ENCODE peak calls at places on chromosomes 4 and X, in six cellular contexts. R is mucosa of descending colon, J is fibroblast of lung, I is natural killer cell, O is A549, X is BJ. U is an unnamed sample.
A peak's percentile ranks its signal among the peaks of the same experiment; 100 is the strongest.

GRCh38 chr4:3640587-3640962 is 108.4 kb upstream of the LRPAP1 start:
- DNase-seq in R (no peak), J (no peak), I (no peak), O (no peak), X (no peak), U (no peak)

GRCh38 chr4:99754756-99755155 is 61.9 kb upstream of the DAPP1 start:
- DNase-seq in R (no peak), J (peak; percentile 35), I (no peak), O (no peak), X (no peak), U (no peak)

GRCh38 chr4:157072002-157072401 is 3.9 kb upstream of the GLRB start:
- DNase-seq in R (no peak), J (peak; percentile 22), I (no peak), O (no peak), X (no peak), U (no peak)

GRCh38 chr4:22515145-22515887 is 550 bp downstream of the ADGRA3 start:
- DNase-seq in R (peak; percentile 81), J (peak; percentile 81), I (peak; percentile 33), O (peak; percentile 74), X (no peak), U (peak; percentile 74)

GRCh38 chr4:41129936-41130440 is 84.4 kb downstream of the APBB2 start:
- DNase-seq in R (no peak), J (no peak), I (no peak), O (no peak), X (no peak), U (no peak)

GRCh38 chrX:47285762-47286320 is 53.0 kb downstream of the USP11 start:
- DNase-seq in R (no peak), J (peak; percentile 0), I (no peak), O (no peak), X (no peak), U (no peak)

GRCh38 chrX:68686684-68687045 is 39.2 kb downstream of the STARD8 start:
- DNase-seq in R (no peak), J (peak; percentile 32), I (no peak), O (peak; percentile 17), X (no peak), U (no peak)

GRCh38 chr4:101326586-101326985 is 20.7 kb downstream of the PPP3CA start:
- DNase-seq in R (no peak), J (no peak), I (no peak), O (no peak), X (no peak), U (no peak)

GRCh38 chrX:105375816-105376215 is 155.3 kb upstream of the TEX13A start:
- DNase-seq in R (no peak), J (peak; percentile 85), I (no peak), O (no peak), X (peak; percentile 5), U (no peak)

GRCh38 chr4:185304944-185305690 is 90.6 kb downstream of the LRP2BP start:
- DNase-seq in R (peak; percentile 26), J (peak; percentile 45), I (no peak), O (no peak), X (no peak), U (peak; percentile 26)

GRCh38 chrX:119541188-119541587 is 24.0 kb downstream of the STEEP1 start:
- DNase-seq in R (no peak), J (peak; percentile 63), I (no peak), O (peak; percentile 22), X (peak; percentile 13), U (no peak)

GRCh38 chr4:83011779-83012630 is 1.4 kb upstream of the LIN54 start:
- DNase-seq in R (peak; percentile 70), J (peak; percentile 23), I (peak; percentile 39), O (no peak), X (no peak), U (peak; percentile 49)

GRCh38 chrX:100895365-100896075 is 21.4 kb upstream of the NOX1 start:
- DNase-seq in R (peak; percentile 31), J (peak; percentile 52), I (no peak), O (no peak), X (no peak), U (peak; percentile 15)

DNA sequence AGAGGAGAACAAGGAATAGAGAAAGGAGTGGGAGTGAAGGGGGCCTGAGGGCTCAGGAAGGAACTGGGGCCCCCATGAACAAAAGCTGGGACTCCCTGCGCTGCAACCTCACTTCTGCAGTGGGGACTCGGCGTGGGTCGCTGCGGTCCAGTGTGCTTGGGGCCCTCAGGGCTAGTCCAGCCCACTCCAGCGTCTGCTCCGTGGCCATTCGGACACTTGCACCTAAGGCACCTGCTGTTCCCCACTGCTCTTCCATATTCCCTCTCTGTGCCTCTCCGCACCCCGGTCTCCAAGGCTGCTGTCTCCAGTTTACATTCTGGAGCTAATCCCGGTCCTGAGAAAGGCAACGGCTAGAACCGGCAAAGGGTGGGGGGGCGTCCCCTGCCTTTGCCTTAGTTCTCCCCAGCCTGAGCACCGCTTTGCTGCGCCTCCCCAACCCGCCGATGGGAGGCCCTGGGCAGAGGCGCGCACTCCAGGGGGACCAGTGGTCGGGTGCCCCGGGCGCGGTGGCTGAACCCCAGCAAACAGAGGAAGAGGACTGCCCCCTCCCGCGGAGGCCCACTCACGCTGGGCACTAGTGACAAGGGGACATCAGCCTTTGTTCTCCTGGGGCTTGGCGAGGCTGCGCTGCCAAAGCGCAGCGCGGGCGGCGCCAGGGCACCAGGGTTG is 327.7 kb upstream of the F9 start:
- DNase-seq in R (no peak), J (no peak), I (no peak), O (no peak), X (no peak), U (peak; percentile 25)
- TF ChIP-seq CTCF in R (no peak), J (no peak), I (no peak), O (no peak), X (no peak), U (no peak)

DNA sequence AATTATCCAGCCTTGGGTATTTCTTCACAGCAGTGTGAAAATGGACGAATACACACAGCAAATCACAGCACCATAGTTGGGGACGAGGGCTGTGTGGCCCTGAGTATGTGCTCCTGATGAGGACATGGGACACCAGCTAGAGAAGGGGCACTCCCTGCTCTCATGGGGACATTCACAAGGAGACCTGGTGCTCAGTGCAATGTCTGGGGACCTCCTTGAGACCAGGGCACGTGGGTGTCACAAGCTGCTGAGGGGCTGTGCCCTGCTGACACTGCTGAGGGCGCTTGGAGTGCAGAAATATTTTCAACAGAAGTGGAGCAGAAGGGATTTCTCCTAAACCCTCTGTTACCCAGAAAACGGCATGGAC is 65.4 kb downstream of the TRMT44 start:
- DNase-seq in R (no peak), J (no peak), I (no peak), O (no peak), X (no peak), U (no peak)
- TF ChIP-seq CTCF in R (no peak), J (no peak), I (no peak), O (no peak), X (peak; percentile 19), U (no peak)

DNA sequence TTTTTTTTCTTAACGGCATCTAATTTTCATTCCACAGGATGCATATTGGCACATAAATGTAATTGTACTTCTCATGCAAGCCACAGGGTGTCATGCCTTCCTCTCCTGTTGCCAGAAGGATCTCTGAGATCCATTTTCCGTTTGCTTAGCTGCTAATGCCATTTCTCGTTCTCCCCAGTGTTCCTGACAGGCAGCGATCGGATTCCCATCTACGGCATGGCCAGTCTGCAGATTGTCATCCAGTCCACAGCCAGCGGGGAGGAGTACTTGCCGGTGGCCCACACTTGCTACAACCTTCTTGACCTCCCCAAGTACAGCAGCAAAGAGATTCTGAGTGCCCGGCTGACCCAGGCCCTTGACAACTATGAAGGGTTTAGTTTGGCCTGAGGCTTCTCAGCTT is 8.9 kb upstream of the NAP1L5 start:
- DNase-seq in R (no peak), J (peak; percentile 82), I (no peak), O (peak; percentile 3), X (no peak), U (no peak)
- TF ChIP-seq CTCF in R (no peak), J (peak; percentile 70), I (no peak), O (peak; percentile 63), X (peak; percentile 68), U (peak; percentile 48)

DNA sequence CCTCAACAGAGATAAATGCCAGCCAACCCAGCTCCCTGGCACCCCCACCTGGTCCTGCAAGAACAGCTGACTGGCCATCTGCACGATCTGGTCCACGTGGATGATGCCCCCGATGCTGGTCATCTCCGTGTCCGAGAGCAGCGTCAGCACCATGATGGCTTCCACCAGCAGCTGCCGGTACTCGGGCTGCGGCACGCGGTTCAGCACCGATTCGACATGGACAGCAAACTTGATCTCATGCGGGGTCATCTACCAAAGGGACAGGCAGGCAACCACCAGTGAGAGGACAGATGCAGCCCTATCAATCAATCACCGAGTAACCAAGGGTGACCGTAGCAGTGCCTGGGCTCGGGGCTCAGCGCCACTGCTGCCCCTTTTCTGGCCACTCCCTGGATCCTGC is 89.8 kb downstream of the PHKA2 start:
- DNase-seq in R (no peak), J (no peak), I (no peak), O (no peak), X (no peak), U (no peak)
- TF ChIP-seq CTCF in R (no peak), J (no peak), I (no peak), O (no peak), X (no peak), U (no peak)

GRCh38 chr4:1975880-1976279 is 32.9 kb downstream of the NELFA start:
- DNase-seq in R (no peak), J (no peak), I (no peak), O (no peak), X (no peak), U (no peak)

GRCh38 chr4:1979477-1980196 is 29.1 kb downstream of the NELFA start:
- DNase-seq in R (no peak), J (no peak), I (no peak), O (no peak), X (no peak), U (no peak)

GRCh38 chr4:1978741-1979476 is 29.9 kb downstream of the NELFA start:
- DNase-seq in R (no peak), J (no peak), I (no peak), O (no peak), X (no peak), U (no peak)

GRCh38 chr4:1976416-1977352 is 32.1 kb downstream of the NELFA start:
- DNase-seq in R (no peak), J (no peak), I (no peak), O (no peak), X (no peak), U (no peak)

GRCh38 chr4:1978226-1978625 is 30.5 kb downstream of the NELFA start:
- DNase-seq in R (no peak), J (no peak), I (no peak), O (no peak), X (no peak), U (no peak)
- TF ChIP-seq CTCF in R (no peak), J (no peak), I (no peak), O (no peak), X (no peak), U (no peak)

DNA sequence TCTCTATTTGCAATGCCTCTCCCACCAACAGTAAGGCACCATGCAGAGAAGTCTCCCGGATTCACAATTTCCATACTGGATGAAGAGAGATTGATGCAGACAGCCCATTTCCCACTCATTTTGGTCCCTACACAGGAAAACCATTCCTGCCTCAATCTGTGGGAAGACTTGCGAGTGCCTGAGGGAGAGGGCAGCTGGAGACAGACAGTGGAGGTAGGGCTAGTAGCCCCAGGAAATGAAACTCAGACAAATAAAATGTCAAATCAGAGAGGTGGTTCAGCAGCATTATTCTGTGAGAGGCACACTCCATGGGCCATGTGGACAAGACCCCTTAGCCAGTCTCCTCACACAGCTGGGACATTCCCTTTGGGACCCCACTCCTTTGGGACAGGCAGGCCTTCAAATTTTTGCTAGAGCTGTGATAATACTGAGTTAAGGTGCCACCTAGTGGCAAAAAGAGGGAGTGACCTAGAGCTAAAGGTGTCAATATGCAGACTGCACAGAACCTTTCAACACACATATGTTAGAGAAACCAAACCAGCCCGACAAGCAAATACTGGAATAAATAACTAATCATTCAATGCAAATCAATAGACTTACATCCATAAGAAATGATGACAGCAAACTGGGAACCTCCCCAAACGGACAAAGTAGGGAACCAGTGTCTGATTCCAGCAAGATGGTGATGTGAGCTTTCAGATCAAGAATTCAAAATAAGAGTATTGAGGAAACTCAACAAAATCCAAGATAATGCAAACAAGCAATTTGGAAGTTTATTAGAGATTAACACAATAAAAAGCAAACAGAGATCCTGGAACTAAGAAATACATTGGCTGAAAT is 1865.3 kb upstream of the AGA start:
- DNase-seq in R (no peak), J (peak; percentile 39), I (no peak), O (peak; percentile 1), X (no peak), U (peak; percentile 35)
- TF ChIP-seq CTCF in R (no peak), J (peak; percentile 61), I (peak; percentile 17), O (peak; percentile 44), X (peak; percentile 48), U (peak; percentile 85)